ENCODE peak calls at places on chromosomes 7 and 10, in seven cellular contexts. N is ovary, F is transverse colon, G is right lobe of liver, R is H54, Q is NB4, E is GM12878. I is an unnamed sample.

GRCh38 chr7:89554209-89554608 is 600.1 kb upstream of the STEAP1 start:
- DNase-seq in N (no peak), F (no peak), G (no peak), R (no peak), Q (no peak), E (no peak), I (no peak)

GRCh38 chr10:5314866-5315265 is 49.9 kb upstream of the UCN3 start:
- DNase-seq in N (no peak), F (no peak), G (no peak), R (no peak), Q (no peak), E (no peak), I (no peak)

GRCh38 chr10:70693619-70694286 is 21.4 kb downstream of the ADAMTS14 start:
- DNase-seq in N (no peak), F (no peak), G (no peak), R (no peak), Q (no peak), E (no peak), I (no peak)

GRCh38 chr10:114260366-114260765 is 21.3 kb downstream of the VWA2 start:
- DNase-seq in N (no peak), F (no peak), G (no peak), R (no peak), Q (no peak), E (no peak), I (no peak)

GRCh38 chr7:108299251-108300014 is 156.8 kb downstream of the NRCAM start:
- DNase-seq in N (no peak), F (no peak), G (no peak), R (peak; percentile 3), Q (no peak), E (no peak), I (no peak)

GRCh38 chr7:90604383-90604782 is 8.3 kb downstream of the CDK14 start:
- DNase-seq in N (no peak), F (no peak), G (no peak), R (no peak), Q (no peak), E (no peak), I (no peak)

GRCh38 chr7:115654384-115655181 is 376.0 kb downstream of the TFEC start:
- DNase-seq in N (no peak), F (no peak), G (no peak), R (no peak), Q (no peak), E (no peak), I (no peak)

GRCh38 chr7:121084748-121085336 is 96.3 kb downstream of the CPED1 start:
- DNase-seq in N (no peak), F (no peak), G (no peak), R (peak; percentile 20), Q (no peak), E (no peak), I (no peak)

GRCh38 chr7:45704683-45705016 is 130.5 kb downstream of the ADCY1 start:
- DNase-seq in N (no peak), F (no peak), G (peak; percentile 33), R (no peak), Q (no peak), E (no peak), I (no peak)

GRCh38 chr7:5589819-5590595 is 166.4 kb upstream of the TNRC18 start:
- DNase-seq in N (no peak), F (no peak), G (no peak), R (no peak), Q (peak; percentile 98), E (no peak), I (no peak)

GRCh38 chr7:150830957-150831356 is 21.4 kb upstream of the AOC1 start:
- DNase-seq in N (no peak), F (peak; percentile 80), G (peak; percentile 65), R (no peak), Q (no peak), E (no peak), I (no peak)

GRCh38 chr7:36208997-36209813 is 56.2 kb downstream of the EEPD1 start:
- DNase-seq in N (no peak), F (no peak), G (no peak), R (no peak), Q (peak; percentile 38), E (no peak), I (no peak)

GRCh38 chr7:115086146-115086841 is 164.4 kb downstream of the MDFIC start:
- DNase-seq in N (no peak), F (no peak), G (no peak), R (no peak), Q (no peak), E (no peak), I (no peak)

GRCh38 chr7:24936121-24936824 is 43.7 kb downstream of the OSBPL3 start:
- DNase-seq in N (no peak), F (no peak), G (no peak), R (no peak), Q (no peak), E (peak; percentile 34), I (peak; percentile 9)

GRCh38 chr10:77687621-77688020 is 50.0 kb upstream of the KCNMA1 start:
- DNase-seq in N (no peak), F (no peak), G (no peak), R (no peak), Q (no peak), E (no peak), I (no peak)

GRCh38 chr10:28505359-28505959 is 27.5 kb upstream of the WAC start:
- DNase-seq in N (no peak), F (no peak), G (no peak), R (no peak), Q (peak; percentile 31), E (no peak), I (no peak)

GRCh38 chr10:7520496-7521485 is 110.0 kb upstream of the SFMBT2 start:
- DNase-seq in N (no peak), F (no peak), G (no peak), R (no peak), Q (no peak), E (peak; percentile 65), I (no peak)

GRCh38 chr10:3452234-3452633 is 279.7 kb upstream of the PITRM1 start:
- DNase-seq in N (no peak), F (no peak), G (no peak), R (peak; percentile 7), Q (no peak), E (no peak), I (no peak)

GRCh38 chr7:138512092-138512858 is 52.2 kb downstream of the TRIM24 start:
- DNase-seq in N (no peak), F (no peak), G (no peak), R (no peak), Q (no peak), E (no peak), I (no peak)

GRCh38 chr7:150986099-150986512 is 4.7 kb upstream of the NOS3 start:
- DNase-seq in N (no peak), F (peak; percentile 77), G (no peak), R (no peak), Q (peak; percentile 80), E (no peak), I (peak; percentile 72)

GRCh38 chr7:134613623-134614347 is 32.9 kb upstream of the BPGM start:
- DNase-seq in N (no peak), F (no peak), G (no peak), R (peak; percentile 18), Q (peak; percentile 75), E (no peak), I (no peak)

GRCh38 chr7:73801577-73801976 is 29.2 kb upstream of the CLDN4 start:
- DNase-seq in N (no peak), F (no peak), G (no peak), R (no peak), Q (no peak), E (no peak), I (no peak)

GRCh38 chr7:111012799-111013675 is 77.9 kb upstream of the LRRN3 start:
- DNase-seq in N (no peak), F (no peak), G (no peak), R (no peak), Q (no peak), E (peak; percentile 63), I (no peak)

GRCh38 chr7:134755422-134756022 is 23.9 kb upstream of the CALD1 start:
- DNase-seq in N (no peak), F (no peak), G (no peak), R (no peak), Q (peak; percentile 20), E (no peak), I (peak; percentile 25)

GRCh38 chr10:29146736-29147135 is 142.1 kb upstream of the LYZL1 start:
- DNase-seq in N (no peak), F (no peak), G (no peak), R (no peak), Q (no peak), E (no peak), I (no peak)

GRCh38 chr10:17201165-17202013 is at the start of gene TRDMT1:
- DNase-seq in N (peak; percentile 87), F (peak; percentile 88), G (peak; percentile 90), R (peak; percentile 53), Q (peak; percentile 87), E (no peak), I (peak; percentile 91)
- TF ChIP-seq POLR2A in N (peak; percentile 91), F (peak; percentile 55), G (peak; percentile 43), R (peak; percentile 65), Q (peak; percentile 43), E (peak; percentile 87), I (peak; percentile 62)

GRCh38 chr7:128740996-128741395 is 1.8 kb downstream of the CALU start:
- DNase-seq in N (no peak), F (no peak), G (no peak), R (no peak), Q (no peak), E (no peak), I (peak; percentile 23)
- TF ChIP-seq POLR2A in N (no peak), F (no peak), G (no peak), R (no peak), Q (no peak), E (no peak), I (no peak)

GRCh38 chr10:122460891-122461293 is 461 bp upstream of the HTRA1 start:
- DNase-seq in N (no peak), F (no peak), G (no peak), R (no peak), Q (no peak), E (no peak), I (no peak)

GRCh38 chr10:122459586-122460273 is 1.6 kb upstream of the HTRA1 start:
- DNase-seq in N (peak; percentile 75), F (no peak), G (no peak), R (peak; percentile 55), Q (peak; percentile 51), E (no peak), I (no peak)

GRCh38 chr10:122461729-122462532 is 578 bp downstream of the HTRA1 start:
- DNase-seq in N (peak; percentile 28), F (no peak), G (peak; percentile 81), R (no peak), Q (no peak), E (no peak), I (no peak)

GRCh38 chr10:122462533-122463465 is 1.4 kb downstream of the HTRA1 start:
- DNase-seq in N (peak; percentile 62), F (no peak), G (peak; percentile 77), R (no peak), Q (no peak), E (no peak), I (no peak)

DNA sequence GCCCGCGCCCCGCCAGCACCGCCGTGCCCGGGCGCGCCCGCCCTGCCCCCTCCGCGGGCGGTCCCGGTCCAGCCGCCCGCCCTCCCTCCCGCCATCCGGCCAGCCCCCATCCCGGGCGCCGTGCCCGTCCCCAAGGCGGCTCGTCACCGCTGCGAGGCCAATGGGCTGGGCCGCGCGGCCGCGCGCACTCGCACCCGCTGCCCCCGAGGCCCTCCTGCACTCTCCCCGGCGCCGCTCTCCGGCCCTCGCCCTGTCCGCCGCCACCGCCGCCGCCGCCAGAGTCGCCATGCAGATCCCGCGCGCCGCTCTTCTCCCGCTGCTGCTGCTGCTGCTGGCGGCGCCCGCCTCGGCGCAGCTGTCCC is at the start of gene HTRA1:
- DNase-seq in N (peak; percentile 85), F (peak; percentile 52), G (peak; percentile 90), R (peak; percentile 68), Q (no peak), E (no peak), I (no peak)
- TF ChIP-seq POLR2A in N (no peak), F (no peak), G (peak; percentile 78), R (peak; percentile 6), Q (no peak), E (no peak), I (no peak)

GRCh38 chr10:51436805-51437204 is 262.6 kb downstream of the CSTF2T start:
- DNase-seq in N (no peak), F (no peak), G (no peak), R (no peak), Q (no peak), E (no peak), I (no peak)
- TF ChIP-seq POLR2A in N (no peak), F (no peak), G (no peak), R (no peak), Q (no peak), E (no peak), I (no peak)